ENCODE peak calls at places on chromosomes 6 and 20, in five cellular contexts. M, U, A, P and S are unnamed samples.

GRCh38 chr6:42230320-42231034 is 12.8 kb upstream of the MRPS10 start:
- DNase-seq in M (peak; percentile 40), P (no peak), A (no peak), U (no peak), S (no peak)

GRCh38 chr6:96682017-96682416 is 119.1 kb downstream of the FHL5 start:
- DNase-seq in P (no peak), U (no peak), M (no peak), A (no peak), S (no peak)

GRCh38 chr6:165191461-165191860 is 117.9 kb downstream of the C6orf118 start:
- DNase-seq in A (no peak), P (no peak), M (no peak), U (no peak), S (no peak)

GRCh38 chr6:15945593-15946159 is 183.2 kb upstream of the MYLIP start:
- DNase-seq in P (no peak), A (no peak), M (no peak), U (no peak), S (no peak)

GRCh38 chr6:99348220-99348822 is 1.2 kb downstream of the FAXC start:
- DNase-seq in A (no peak), P (no peak), M (no peak), U (no peak), S (no peak)

GRCh38 chr6:152089992-152090391 is 282.5 kb downstream of the ESR1 start:
- DNase-seq in A (no peak), U (no peak), P (no peak), M (no peak), S (no peak)

GRCh38 chr6:151442359-151442758 is 9.6 kb downstream of the RMND1 start:
- DNase-seq in U (no peak), P (no peak), M (no peak), A (no peak), S (no peak)

GRCh38 chr6:37047933-37048850 is 42.7 kb downstream of the FGD2 start:
- DNase-seq in P (no peak), U (no peak), M (no peak), A (no peak), S (no peak)

GRCh38 chr6:56148488-56149190 is 98.7 kb downstream of the COL21A1 start:
- DNase-seq in P (no peak), A (no peak), M (no peak), U (no peak), S (no peak)

GRCh38 chr6:56145616-56146015 is 101.8 kb downstream of the COL21A1 start:
- DNase-seq in A (no peak), P (no peak), M (no peak), U (no peak), S (no peak)

GRCh38 chr6:56140090-56140489 is 107.3 kb downstream of the COL21A1 start:
- DNase-seq in U (no peak), M (no peak), P (no peak), A (no peak), S (no peak)

GRCh38 chr6:56144538-56145324 is 102.6 kb downstream of the COL21A1 start:
- DNase-seq in P (no peak), A (no peak), U (no peak), M (no peak), S (no peak)

GRCh38 chr6:56143796-56144195 is 103.6 kb downstream of the COL21A1 start:
- DNase-seq in U (no peak), A (no peak), P (no peak), M (no peak), S (no peak)
- TF ChIP-seq USF2 in U (no peak), A (no peak), P (no peak), M (no peak), S (no peak)

GRCh38 chr6:72953901-72954494 is 271.3 kb downstream of the KHDC1L start:
- DNase-seq in P (no peak), M (no peak), A (no peak), U (no peak), S (no peak)
- TF ChIP-seq ATF2 in P (no peak), M (no peak), A (no peak), U (no peak), S (no peak)

DNA sequence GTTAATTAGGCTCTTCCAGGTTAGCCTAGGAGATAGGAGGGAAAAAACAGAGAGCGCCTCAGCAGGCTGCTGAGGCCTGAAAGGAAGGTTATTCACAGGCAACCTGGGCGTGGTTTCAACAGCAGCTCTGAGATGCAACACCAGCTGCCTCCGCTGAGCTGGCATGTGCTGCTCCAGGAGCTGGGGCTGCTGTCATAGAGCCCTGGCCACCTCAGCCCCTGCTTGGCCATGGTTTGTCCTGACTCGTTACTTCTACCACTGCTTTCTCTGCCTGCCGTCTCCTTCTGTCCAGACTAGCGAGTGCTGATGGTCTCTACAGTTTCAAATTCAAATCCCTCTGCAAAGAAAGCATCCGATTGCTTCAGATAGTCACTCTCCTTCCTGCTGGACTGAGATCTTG is 32.5 kb upstream of the RPP40 start:
- DNase-seq in A (peak; percentile 64), M (peak; percentile 41), P (no peak), U (no peak), S (peak; percentile 79)
- TF ChIP-seq USF2 in A (no peak), M (no peak), P (no peak), U (no peak), S (no peak)

DNA sequence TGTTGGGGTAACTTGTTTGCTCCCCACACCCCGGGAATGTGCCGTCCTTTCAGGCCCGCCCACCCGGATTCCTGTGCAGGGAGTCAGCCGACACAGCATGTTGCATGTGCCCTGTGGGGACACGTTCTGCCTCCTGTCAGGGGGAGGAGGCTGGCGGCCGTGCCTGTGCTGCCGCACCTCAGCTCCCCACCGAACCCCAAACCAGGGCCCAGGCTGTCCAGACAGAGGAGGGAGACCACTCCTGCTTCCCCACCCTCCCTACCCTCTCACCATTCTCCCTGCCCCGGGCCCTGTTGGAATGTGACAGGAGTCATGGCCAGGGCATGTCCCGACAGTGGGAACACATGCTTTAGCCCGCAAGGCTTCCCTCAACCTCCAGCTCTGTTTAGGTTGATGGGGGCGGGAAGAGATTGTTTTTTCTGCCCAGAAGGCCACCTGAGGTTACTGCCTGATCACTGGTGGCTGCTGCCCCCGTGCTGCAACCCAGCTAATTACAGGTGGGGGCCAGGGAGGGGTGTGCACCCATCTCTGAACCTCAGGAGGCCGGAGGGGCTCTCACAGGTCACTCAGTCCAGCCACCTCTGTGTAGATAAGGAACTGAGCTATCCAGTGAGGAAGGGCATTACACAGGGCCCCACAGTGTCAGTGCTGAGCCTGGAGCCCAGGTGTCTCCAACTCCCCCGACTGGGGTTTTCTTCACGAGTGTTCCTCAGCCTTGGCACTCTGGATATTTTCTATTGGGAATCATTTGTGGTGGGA is 13.6 kb downstream of the LRRC73 start:
- DNase-seq in P (no peak), U (no peak), A (peak; percentile 80), M (peak; percentile 89), S (peak; percentile 70)
- TF ChIP-seq ATF2 in P (no peak), U (no peak), A (no peak), M (no peak), S (no peak)

DNA sequence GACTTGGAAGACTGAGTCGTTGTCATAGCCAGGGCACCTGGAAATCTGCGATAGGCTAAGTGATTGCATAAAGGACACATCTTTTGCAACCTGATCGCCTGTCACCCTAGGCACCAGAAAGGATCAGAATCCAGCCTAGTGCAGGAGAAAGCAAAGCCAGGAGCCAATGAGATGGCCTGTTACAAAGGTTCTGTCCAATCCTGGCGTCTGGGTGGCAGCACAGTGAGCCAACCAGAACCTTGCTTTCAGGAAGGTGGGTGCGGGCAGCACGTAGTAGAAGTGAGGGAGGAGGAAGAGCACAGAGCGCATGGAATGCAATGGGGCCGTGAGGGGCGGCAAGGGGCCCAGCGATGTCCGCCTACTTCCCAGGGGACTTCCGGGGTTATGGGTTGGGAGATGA is 120.4 kb upstream of the GGTLC1 start:
- DNase-seq in U (no peak), P (no peak), A (no peak), M (peak; percentile 11), S (no peak)
- TF ChIP-seq USF2 in U (no peak), P (no peak), A (no peak), M (no peak), S (no peak)

DNA sequence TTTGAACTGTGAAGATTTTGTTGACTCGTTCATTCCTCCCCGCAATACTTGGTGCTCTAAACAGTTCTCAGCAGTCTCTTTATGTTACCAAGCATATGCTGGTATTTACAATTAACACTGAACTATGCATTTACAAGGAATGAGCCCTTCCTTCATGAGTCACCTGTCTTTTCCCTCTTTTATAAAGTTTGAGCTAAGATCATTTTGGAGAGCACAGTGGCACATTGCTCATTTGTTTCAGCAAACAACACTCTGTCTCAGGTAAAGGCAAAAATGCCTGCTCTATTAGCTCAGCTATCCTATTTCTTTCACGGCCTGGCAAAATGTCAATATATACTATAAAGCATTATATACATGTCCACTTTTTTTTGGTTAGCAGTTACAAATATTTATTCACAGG is 285.4 kb downstream of the PHACTR1 start:
- DNase-seq in M (no peak), U (no peak), A (no peak), P (no peak), S (no peak)
- TF ChIP-seq ATF2 in M (no peak), U (no peak), A (no peak), P (no peak), S (no peak)